ENCODE peak calls at places on chromosomes 11 and 22, in five cellular contexts. G is transverse colon, L is endothelial cell of umbilical vein, K is breast epithelium, Q is K562. V is an unnamed sample.

GRCh38 chr11:75259711-75260110 is 19.1 kb downstream of the TPBGL start:
- DNase-seq in G (peak), L (peak), K (no peak), Q (no peak), V (no peak)

GRCh38 chr11:16926868-16927267 is 87.3 kb downstream of the PLEKHA7 start:
- DNase-seq in G (no peak), L (no peak), K (no peak), Q (peak), V (no peak)

GRCh38 chr22:43320943-43321900 is 21.9 kb downstream of the SCUBE1 start:
- DNase-seq in G (no peak), L (no peak), K (no peak), Q (peak), V (no peak)

GRCh38 chr11:771617-772204 is 5.6 kb downstream of the GATD1 start:
- DNase-seq in G (no peak), L (no peak), K (no peak), Q (no peak), V (no peak)

GRCh38 chr22:44777364-44777756 is 25.0 kb downstream of the ARHGAP8 start:
- DNase-seq in G (peak), L (no peak), K (no peak), Q (no peak), V (no peak)

GRCh38 chr11:45145083-45145420 is 1.4 kb upstream of the PRDM11 start:
- DNase-seq in G (no peak), L (no peak), K (no peak), Q (no peak), V (no peak)

GRCh38 chr11:122850076-122850631 is 11.9 kb downstream of the CRTAM start:
- DNase-seq in G (no peak), L (no peak), K (no peak), Q (no peak), V (no peak)

GRCh38 chr11:43021466-43021865 is 290.3 kb upstream of the API5 start:
- DNase-seq in G (no peak), L (no peak), K (no peak), Q (peak), V (no peak)

GRCh38 chr11:63023851-63024648 is 8.4 kb upstream of the SLC22A8 start:
- DNase-seq in G (peak), L (peak), K (peak), Q (peak), V (peak)

GRCh38 chr22:28791124-28791523 is 9.2 kb downstream of the XBP1 start:
- DNase-seq in G (no peak), L (no peak), K (no peak), Q (no peak), V (no peak)

GRCh38 chr11:81007046-81007445 is 1566.2 kb upstream of the TENM4 start:
- DNase-seq in G (no peak), L (peak), K (no peak), Q (no peak), V (no peak)

GRCh38 chr11:73259406-73260126 is 12.6 kb upstream of the P2RY6 start:
- DNase-seq in G (no peak), L (no peak), K (no peak), Q (no peak), V (no peak)

GRCh38 chr22:45454260-45454659 is 40.8 kb downstream of the RIBC2 start:
- DNase-seq in G (no peak), L (no peak), K (no peak), Q (no peak), V (no peak)

GRCh38 chr11:23284626-23285025 is 424.4 kb upstream of the CCDC179 start:
- DNase-seq in G (no peak), L (no peak), K (no peak), Q (no peak), V (no peak)

GRCh38 chr11:116073854-116074837 is 569.9 kb upstream of the CADM1 start:
- DNase-seq in G (no peak), L (no peak), K (no peak), Q (no peak), V (no peak)

GRCh38 chr11:117643606-117644300 is 153.3 kb downstream of the DSCAML1 start:
- DNase-seq in G (no peak), L (no peak), K (no peak), Q (no peak), V (no peak)

GRCh38 chr11:103731681-103732080 is 304.8 kb upstream of the DDI1 start:
- DNase-seq in G (no peak), L (no peak), K (no peak), Q (no peak), V (no peak)

GRCh38 chr11:75839851-75840250 is 24.8 kb downstream of the UVRAG start:
- DNase-seq in G (no peak), L (no peak), K (no peak), Q (no peak), V (no peak)

GRCh38 chr11:126570489-126570888 is 215.0 kb downstream of the ST3GAL4 start:
- DNase-seq in G (no peak), L (no peak), K (no peak), Q (no peak), V (no peak)

GRCh38 chr22:30198152-30198845 is 48.3 kb downstream of the LIF start:
- DNase-seq in G (no peak), L (no peak), K (no peak), Q (no peak), V (no peak)

GRCh38 chr11:12761029-12761428 is 86.8 kb downstream of the TEAD1 start:
- DNase-seq in G (no peak), L (peak), K (no peak), Q (no peak), V (no peak)

GRCh38 chr11:43546561-43547410 is 133.8 kb upstream of the HSD17B12 start:
- DNase-seq in G (no peak), L (no peak), K (no peak), Q (no peak), V (no peak)

GRCh38 chr11:1197886-1198765 is 24.7 kb upstream of the MUC5B start:
- DNase-seq in G (peak), L (no peak), K (no peak), Q (no peak), V (no peak)

GRCh38 chr22:22179858-22180257 is 64.7 kb upstream of the VPREB1 start:
- DNase-seq in G (no peak), L (no peak), K (no peak), Q (no peak), V (no peak)

GRCh38 chr22:35749808-35750207 is 32.1 kb downstream of the APOL5 start:
- DNase-seq in G (no peak), L (no peak), K (no peak), Q (no peak), V (no peak)

GRCh38 chr22:37880668-37881440 is 25.2 kb upstream of the MICALL1 start:
- DNase-seq in G (no peak), L (peak), K (no peak), Q (no peak), V (no peak)

GRCh38 chr11:86660011-86660595 is 12.3 kb downstream of the ME3 start:
- DNase-seq in G (no peak), L (no peak), K (no peak), Q (no peak), V (no peak)

GRCh38 chr22:42433754-42434153 is 1.6 kb upstream of the NFAM1 start:
- DNase-seq in G (no peak), L (no peak), K (peak), Q (no peak), V (no peak)

GRCh38 chr11:10205928-10206327 is 88.1 kb downstream of the SBF2 start:
- DNase-seq in G (no peak), L (no peak), K (no peak), Q (no peak), V (no peak)

GRCh38 chr11:82556210-82556609 is 177.5 kb downstream of the FAM181B start:
- DNase-seq in G (no peak), L (no peak), K (no peak), Q (no peak), V (no peak)

GRCh38 chr11:20821046-20821445 is 151.7 kb downstream of the NELL1 start:
- DNase-seq in G (no peak), L (no peak), K (no peak), Q (no peak), V (no peak)
- TF ChIP-seq CTCF in G (no peak), L (no peak), K (no peak), Q (no peak), V (no peak)

GRCh38 chr11:69640995-69641581 is at the start of gene CCND1:
- DNase-seq in G (peak), L (peak), K (peak), Q (peak), V (no peak)

GRCh38 chr11:69637956-69638871 is 2.7 kb upstream of the CCND1 start:
- DNase-seq in G (peak), L (peak), K (no peak), Q (no peak), V (no peak)

GRCh38 chr11:69640260-69640994 is 529 bp upstream of the CCND1 start:
- DNase-seq in G (peak), L (peak), K (no peak), Q (no peak), V (no peak)

GRCh38 chr11:69638941-69639681 is 1.8 kb upstream of the CCND1 start:
- DNase-seq in G (peak), L (peak), K (peak), Q (peak), V (peak)

DNA sequence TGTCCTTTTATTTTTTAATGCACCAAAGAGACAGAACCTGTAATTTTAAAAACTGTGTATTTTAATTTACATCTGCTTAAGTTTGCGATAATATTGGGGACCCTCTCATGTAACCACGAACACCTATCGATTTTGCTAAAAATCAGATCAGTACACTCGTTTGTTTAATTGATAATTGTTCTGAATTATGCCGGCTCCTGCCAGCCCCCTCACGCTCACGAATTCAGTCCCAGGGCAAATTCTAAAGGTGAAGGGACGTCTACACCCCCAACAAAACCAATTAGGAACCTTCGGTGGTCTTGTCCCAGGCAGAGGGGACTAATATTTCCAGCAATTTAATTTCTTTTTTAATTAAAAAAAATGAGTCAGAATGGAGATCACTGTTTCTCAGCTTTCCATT is 1.1 kb upstream of the CCND1 start:
- DNase-seq in G (no peak), L (no peak), K (no peak), Q (no peak), V (no peak)
- TF ChIP-seq POLR2AphosphoS5 in G (no peak), L (no peak), K (no peak), Q (no peak), V (no peak)

GRCh38 chr11:7903940-7904339 is 27.1 kb downstream of the OR10A6 start:
- DNase-seq in G (peak), L (no peak), K (no peak), Q (no peak), V (no peak)

GRCh38 chr11:7906481-7906880 is 24.6 kb downstream of the OR10A6 start:
- DNase-seq in G (no peak), L (no peak), K (peak), Q (no peak), V (no peak)

GRCh38 chr11:7905549-7905948 is 25.5 kb downstream of the OR10A6 start:
- DNase-seq in G (no peak), L (no peak), K (no peak), Q (no peak), V (no peak)

GRCh38 chr11:7905961-7906429 is 25.1 kb downstream of the OR10A6 start:
- DNase-seq in G (no peak), L (no peak), K (peak), Q (no peak), V (no peak)

GRCh38 chr11:7904910-7905309 is 26.2 kb downstream of the OR10A6 start:
- DNase-seq in G (no peak), L (peak), K (no peak), Q (no peak), V (no peak)
- TF ChIP-seq CTCF in G (no peak), L (no peak), K (no peak), Q (peak), V (peak)

GRCh38 chr22:32991353-32992115 is 66.6 kb downstream of the SYN3 start:
- DNase-seq in G (no peak), L (no peak), K (no peak), Q (no peak), V (no peak)
- TF ChIP-seq POLR2AphosphoS5 in G (no peak), L (no peak), K (peak), Q (no peak), V (no peak)

V was measured in Panc1.